ENCODE peak calls at places on chromosomes 12 and 14, in seven cellular contexts. One of them, this sample, is unnamed.

GRCh38 chr14:105883066-105884005 is 357.0 kb downstream of the TMEM121 start:
- DNase-seq in tibial artery: peak; percentile 16
- DNase-seq in GM12878: no peak
- DNase-seq in psoas muscle: peak; percentile 5
- DNase-seq in colonic mucosa: no peak
- DNase-seq in HepG2: no peak
- DNase-seq in PC-3: no peak
- DNase-seq in this sample: peak; percentile 33

GRCh38 chr14:74501135-74501614 is 7.6 kb downstream of the ISCA2 start:
- DNase-seq in tibial artery: peak; percentile 72
- DNase-seq in GM12878: no peak
- DNase-seq in psoas muscle: peak; percentile 76
- DNase-seq in colonic mucosa: peak; percentile 32
- DNase-seq in HepG2: peak; percentile 52
- DNase-seq in PC-3: peak; percentile 85
- DNase-seq in this sample: no peak

GRCh38 chr14:53273671-53274072 is 120.5 kb upstream of the DDHD1 start:
- DNase-seq in tibial artery: no peak
- DNase-seq in GM12878: no peak
- DNase-seq in psoas muscle: no peak
- DNase-seq in colonic mucosa: no peak
- DNase-seq in HepG2: peak; percentile 12
- DNase-seq in PC-3: no peak
- DNase-seq in this sample: no peak

GRCh38 chr14:57865450-57866198 is at the start of gene SLC35F4:
- DNase-seq in tibial artery: no peak
- DNase-seq in GM12878: no peak
- DNase-seq in psoas muscle: peak; percentile 13
- DNase-seq in colonic mucosa: no peak
- DNase-seq in HepG2: no peak
- DNase-seq in PC-3: no peak
- DNase-seq in this sample: no peak

GRCh38 chr12:116138781-116139180 is 138.7 kb downstream of the MED13L start:
- DNase-seq in tibial artery: no peak
- DNase-seq in GM12878: no peak
- DNase-seq in psoas muscle: no peak
- DNase-seq in colonic mucosa: no peak
- DNase-seq in HepG2: no peak
- DNase-seq in PC-3: no peak
- DNase-seq in this sample: no peak

GRCh38 chr12:11795910-11796459 is 146.5 kb downstream of the ETV6 start:
- DNase-seq in tibial artery: no peak
- DNase-seq in GM12878: no peak
- DNase-seq in psoas muscle: no peak
- DNase-seq in colonic mucosa: peak; percentile 69
- DNase-seq in HepG2: peak; percentile 70
- DNase-seq in PC-3: peak; percentile 96
- DNase-seq in this sample: no peak

GRCh38 chr12:53327435-53328042 is 6.1 kb upstream of the AAAS start:
- DNase-seq in tibial artery: no peak
- DNase-seq in GM12878: no peak
- DNase-seq in psoas muscle: no peak
- DNase-seq in colonic mucosa: no peak
- DNase-seq in HepG2: no peak
- DNase-seq in PC-3: peak; percentile 40
- DNase-seq in this sample: no peak

GRCh38 chr14:69643430-69644200 is 32.2 kb downstream of the SUSD6 start:
- DNase-seq in tibial artery: no peak
- DNase-seq in GM12878: no peak
- DNase-seq in psoas muscle: peak; percentile 64
- DNase-seq in colonic mucosa: peak; percentile 87
- DNase-seq in HepG2: peak; percentile 89
- DNase-seq in PC-3: peak; percentile 99
- DNase-seq in this sample: no peak

GRCh38 chr14:59146941-59147470 is 41.5 kb upstream of the DAAM1 start:
- DNase-seq in tibial artery: no peak
- DNase-seq in GM12878: no peak
- DNase-seq in psoas muscle: no peak
- DNase-seq in colonic mucosa: no peak
- DNase-seq in HepG2: no peak
- DNase-seq in PC-3: no peak
- DNase-seq in this sample: no peak

GRCh38 chr12:62285284-62285683 is 25.1 kb downstream of the USP15 start:
- DNase-seq in tibial artery: no peak
- DNase-seq in GM12878: no peak
- DNase-seq in psoas muscle: no peak
- DNase-seq in colonic mucosa: no peak
- DNase-seq in HepG2: no peak
- DNase-seq in PC-3: no peak
- DNase-seq in this sample: no peak

GRCh38 chr12:119788783-119789182 is 88.3 kb downstream of the CIT start:
- DNase-seq in tibial artery: no peak
- DNase-seq in GM12878: no peak
- DNase-seq in psoas muscle: no peak
- DNase-seq in colonic mucosa: no peak
- DNase-seq in HepG2: no peak
- DNase-seq in PC-3: no peak
- DNase-seq in this sample: no peak

GRCh38 chr14:26385302-26385701 is 212.5 kb downstream of the NOVA1 start:
- DNase-seq in tibial artery: no peak
- DNase-seq in GM12878: no peak
- DNase-seq in psoas muscle: no peak
- DNase-seq in colonic mucosa: no peak
- DNase-seq in HepG2: no peak
- DNase-seq in PC-3: no peak
- DNase-seq in this sample: no peak

GRCh38 chr12:108517288-108518100 is 2.4 kb downstream of the FICD start:
- DNase-seq in tibial artery: no peak
- DNase-seq in GM12878: no peak
- DNase-seq in psoas muscle: no peak
- DNase-seq in colonic mucosa: no peak
- DNase-seq in HepG2: no peak
- DNase-seq in PC-3: no peak
- DNase-seq in this sample: no peak

GRCh38 chr12:75725505-75726120 is 214.2 kb upstream of the KRR1 start:
- DNase-seq in tibial artery: no peak
- DNase-seq in GM12878: no peak
- DNase-seq in psoas muscle: no peak
- DNase-seq in colonic mucosa: no peak
- DNase-seq in HepG2: no peak
- DNase-seq in PC-3: peak; percentile 87
- DNase-seq in this sample: no peak

GRCh38 chr14:72939630-72940029 is 13.4 kb downstream of the DCAF4 start:
- DNase-seq in tibial artery: no peak
- DNase-seq in GM12878: no peak
- DNase-seq in psoas muscle: no peak
- DNase-seq in colonic mucosa: no peak
- DNase-seq in HepG2: no peak
- DNase-seq in PC-3: no peak
- DNase-seq in this sample: no peak

DNA sequence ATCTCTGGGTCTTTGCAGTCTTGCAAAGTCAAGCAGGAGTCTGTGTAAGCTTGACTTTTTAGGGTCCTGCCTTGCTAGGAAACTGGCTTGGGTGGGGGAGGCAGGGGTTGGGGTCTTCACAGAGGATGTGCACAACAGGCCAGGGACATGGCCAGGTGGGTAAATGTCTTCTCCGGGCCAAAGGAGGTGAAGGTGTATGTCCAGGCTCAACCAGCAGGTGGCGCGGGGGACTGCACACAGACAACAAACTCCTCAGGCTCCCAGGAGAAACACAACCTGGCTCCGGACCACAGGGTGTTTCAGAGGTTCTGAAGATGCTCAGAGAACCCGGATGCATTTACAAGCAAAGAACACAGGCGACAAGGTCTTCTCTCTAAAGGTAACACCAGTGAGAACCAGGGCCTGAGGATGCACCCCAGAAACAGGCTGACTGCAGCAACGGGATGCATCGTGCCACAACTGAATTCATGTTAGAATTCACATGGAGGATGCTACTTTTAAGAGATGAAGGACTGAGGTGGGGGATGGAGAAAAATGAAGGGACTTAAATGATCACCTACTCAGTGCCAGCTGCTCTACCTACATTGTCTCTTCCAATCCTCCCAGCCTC is 56.0 kb downstream of the PLEKHG3 start:
- DNase-seq in tibial artery: no peak
- DNase-seq in GM12878: no peak
- DNase-seq in psoas muscle: peak; percentile 61
- DNase-seq in colonic mucosa: peak; percentile 82
- DNase-seq in HepG2: peak; percentile 34
- DNase-seq in PC-3: peak; percentile 49
- DNase-seq in this sample: no peak
- H3K4me1 ChIP-seq in tibial artery: peaks cover 78% of the 10 kb centered on the region
- H3K4me1 ChIP-seq in GM12878: no peaks in the 10 kb centered on the region
- H3K4me1 ChIP-seq in psoas muscle: peaks cover 58% of the 10 kb centered on the region
- H3K4me1 ChIP-seq in colonic mucosa: peaks cover 22% of the 10 kb centered on the region
- H3K4me1 ChIP-seq in HepG2: peaks cover 30% of the 10 kb centered on the region
- H3K4me1 ChIP-seq in PC-3: peaks cover 83% of the 10 kb centered on the region
- H3K4me1 ChIP-seq in this sample: peaks cover 84% of the 10 kb centered on the region

GRCh38 chr12:47225356-47225755 is 145.6 kb upstream of the AMIGO2 start:
- DNase-seq in tibial artery: no peak
- DNase-seq in GM12878: no peak
- DNase-seq in psoas muscle: no peak
- DNase-seq in colonic mucosa: no peak
- DNase-seq in HepG2: no peak
- DNase-seq in PC-3: no peak
- DNase-seq in this sample: no peak
- H3K4me1 ChIP-seq in tibial artery: peaks cover 10% of the 10 kb centered on the region
- H3K4me1 ChIP-seq in GM12878: no peaks in the 10 kb centered on the region
- H3K4me1 ChIP-seq in psoas muscle: no peaks in the 10 kb centered on the region
- H3K4me1 ChIP-seq in colonic mucosa: peaks cover 20% of the 10 kb centered on the region
- H3K4me1 ChIP-seq in HepG2: peaks cover 62% of the 10 kb centered on the region
- H3K4me1 ChIP-seq in PC-3: peaks cover 30% of the 10 kb centered on the region
- H3K4me1 ChIP-seq in this sample: peaks cover 11% of the 10 kb centered on the region

DNA sequence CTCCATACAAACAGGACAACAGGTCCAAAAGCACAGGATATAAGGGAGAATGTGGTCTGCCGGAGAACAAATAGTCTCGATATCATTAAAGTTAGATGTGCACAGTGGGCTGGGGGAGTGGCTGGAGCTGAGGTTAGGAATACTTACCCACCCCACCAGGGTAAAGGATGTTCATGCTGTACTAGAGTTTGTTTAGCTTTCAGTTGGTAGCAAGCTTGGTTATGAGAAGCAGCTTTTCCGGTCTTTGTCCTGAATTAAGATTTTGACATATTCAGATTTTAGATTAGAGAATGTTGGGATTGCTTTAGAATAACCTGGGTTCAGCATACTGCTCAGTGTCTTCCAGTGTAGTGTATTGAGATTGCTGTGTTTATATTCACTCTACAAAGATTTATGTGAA is 16.7 kb downstream of the RASSF8 start:
- DNase-seq in tibial artery: no peak
- DNase-seq in GM12878: no peak
- DNase-seq in psoas muscle: no peak
- DNase-seq in colonic mucosa: no peak
- DNase-seq in HepG2: no peak
- DNase-seq in PC-3: no peak
- DNase-seq in this sample: no peak
- H3K4me1 ChIP-seq in tibial artery: peaks cover 67% of the 10 kb centered on the region
- H3K4me1 ChIP-seq in GM12878: no peaks in the 10 kb centered on the region
- H3K4me1 ChIP-seq in psoas muscle: peaks cover 76% of the 10 kb centered on the region
- H3K4me1 ChIP-seq in colonic mucosa: no peaks in the 10 kb centered on the region
- H3K4me1 ChIP-seq in HepG2: no peaks in the 10 kb centered on the region
- H3K4me1 ChIP-seq in PC-3: peaks cover 22% of the 10 kb centered on the region
- H3K4me1 ChIP-seq in this sample: peaks cover 21% of the 10 kb centered on the region

GRCh38 chr14:94397899-94398479 is 9.6 kb upstream of the SERPINA1 start:
- DNase-seq in tibial artery: no peak
- DNase-seq in GM12878: no peak
- DNase-seq in psoas muscle: no peak
- DNase-seq in colonic mucosa: no peak
- DNase-seq in HepG2: no peak
- DNase-seq in PC-3: no peak
- DNase-seq in this sample: no peak

GRCh38 chr14:94396628-94397210 is 8.3 kb upstream of the SERPINA1 start:
- DNase-seq in tibial artery: no peak
- DNase-seq in GM12878: no peak
- DNase-seq in psoas muscle: no peak
- DNase-seq in colonic mucosa: no peak
- DNase-seq in HepG2: no peak
- DNase-seq in PC-3: no peak
- DNase-seq in this sample: no peak

GRCh38 chr14:94398536-94398935 is 10.1 kb upstream of the SERPINA1 start:
- DNase-seq in tibial artery: no peak
- DNase-seq in GM12878: no peak
- DNase-seq in psoas muscle: no peak
- DNase-seq in colonic mucosa: no peak
- DNase-seq in HepG2: no peak
- DNase-seq in PC-3: no peak
- DNase-seq in this sample: no peak

GRCh38 chr14:94395900-94396574 is 7.6 kb upstream of the SERPINA1 start:
- DNase-seq in tibial artery: no peak
- DNase-seq in GM12878: no peak
- DNase-seq in psoas muscle: no peak
- DNase-seq in colonic mucosa: no peak
- DNase-seq in HepG2: peak; percentile 99
- DNase-seq in PC-3: no peak
- DNase-seq in this sample: no peak

GRCh38 chr14:94397279-94397898 is 9.0 kb upstream of the SERPINA1 start:
- DNase-seq in tibial artery: no peak
- DNase-seq in GM12878: no peak
- DNase-seq in psoas muscle: no peak
- DNase-seq in colonic mucosa: no peak
- DNase-seq in HepG2: no peak
- DNase-seq in PC-3: no peak
- DNase-seq in this sample: no peak
- H3K4me1 ChIP-seq in tibial artery: peaks cover 6% of the 10 kb centered on the region
- H3K4me1 ChIP-seq in GM12878: no peaks in the 10 kb centered on the region
- H3K4me1 ChIP-seq in psoas muscle: no peaks in the 10 kb centered on the region
- H3K4me1 ChIP-seq in colonic mucosa: no peaks in the 10 kb centered on the region
- H3K4me1 ChIP-seq in HepG2: peaks cover 100% of the 10 kb centered on the region
- H3K4me1 ChIP-seq in PC-3: peaks cover 4% of the 10 kb centered on the region
- H3K4me1 ChIP-seq in this sample: peaks cover 8% of the 10 kb centered on the region

GRCh38 chr12:132205271-132206092 is 61.2 kb downstream of the NOC4L start:
- DNase-seq in tibial artery: no peak
- DNase-seq in GM12878: no peak
- DNase-seq in psoas muscle: no peak
- DNase-seq in colonic mucosa: no peak
- DNase-seq in HepG2: no peak
- DNase-seq in PC-3: no peak
- DNase-seq in this sample: no peak
- H3K4me1 ChIP-seq in tibial artery: peaks cover 17% of the 10 kb centered on the region
- H3K4me1 ChIP-seq in GM12878: no peaks in the 10 kb centered on the region
- H3K4me1 ChIP-seq in psoas muscle: no peaks in the 10 kb centered on the region
- H3K4me1 ChIP-seq in colonic mucosa: no peaks in the 10 kb centered on the region
- H3K4me1 ChIP-seq in HepG2: no peaks in the 10 kb centered on the region
- H3K4me1 ChIP-seq in PC-3: no peaks in the 10 kb centered on the region
- H3K4me1 ChIP-seq in this sample: peaks cover 21% of the 10 kb centered on the region